ENCODE peak calls at places on chromosomes 13 and 19, in five cellular contexts. One of them, this sample, is unnamed.

GRCh38 chr19:13684021-13684420 is 80.3 kb upstream of the MRI1 start:
- DNase-seq in CD4-positive, alpha-beta T cell: no peak
- DNase-seq in dorsolateral prefrontal cortex: no peak
- DNase-seq in A549: no peak
- DNase-seq in tibial nerve: no peak
- DNase-seq in this sample: no peak

GRCh38 chr13:106372199-106373160 is 163.0 kb downstream of the EFNB2 start:
- DNase-seq in dorsolateral prefrontal cortex: no peak
- DNase-seq in CD4-positive, alpha-beta T cell: no peak
- DNase-seq in tibial nerve: no peak
- DNase-seq in A549: no peak
- DNase-seq in this sample: no peak

GRCh38 chr13:73107970-73108369 is 49.2 kb downstream of the KLF5 start:
- DNase-seq in A549: no peak
- DNase-seq in tibial nerve: no peak
- DNase-seq in CD4-positive, alpha-beta T cell: no peak
- DNase-seq in dorsolateral prefrontal cortex: no peak
- DNase-seq in this sample: no peak

GRCh38 chr19:38932425-38933179 is 1.9 kb downstream of the MRPS12 start:
- DNase-seq in A549: peak
- DNase-seq in CD4-positive, alpha-beta T cell: no peak
- DNase-seq in tibial nerve: no peak
- DNase-seq in dorsolateral prefrontal cortex: no peak
- DNase-seq in this sample: peak

GRCh38 chr19:39398297-39398864 is 7.2 kb downstream of the MED29 start:
- DNase-seq in dorsolateral prefrontal cortex: no peak
- DNase-seq in tibial nerve: peak
- DNase-seq in A549: peak
- DNase-seq in CD4-positive, alpha-beta T cell: no peak
- DNase-seq in this sample: peak

GRCh38 chr13:91381371-91381770 is 17.1 kb upstream of the GPC5 start:
- DNase-seq in tibial nerve: no peak
- DNase-seq in dorsolateral prefrontal cortex: peak
- DNase-seq in CD4-positive, alpha-beta T cell: no peak
- DNase-seq in A549: peak
- DNase-seq in this sample: no peak

GRCh38 chr19:41106177-41106576 is 8.1 kb upstream of the CYP2F1 start:
- DNase-seq in dorsolateral prefrontal cortex: no peak
- DNase-seq in tibial nerve: no peak
- DNase-seq in A549: no peak
- DNase-seq in CD4-positive, alpha-beta T cell: no peak
- DNase-seq in this sample: no peak

GRCh38 chr13:36766295-36766694 is 52.7 kb upstream of the RFXAP start:
- DNase-seq in CD4-positive, alpha-beta T cell: no peak
- DNase-seq in A549: peak
- DNase-seq in dorsolateral prefrontal cortex: no peak
- DNase-seq in tibial nerve: no peak
- DNase-seq in this sample: no peak

GRCh38 chr19:13005253-13005652 is 10.0 kb downstream of the NFIX start:
- DNase-seq in tibial nerve: no peak
- DNase-seq in A549: no peak
- DNase-seq in CD4-positive, alpha-beta T cell: no peak
- DNase-seq in dorsolateral prefrontal cortex: no peak
- DNase-seq in this sample: no peak

GRCh38 chr19:56821675-56822074 is 18.9 kb downstream of the PEG3 start:
- DNase-seq in tibial nerve: no peak
- DNase-seq in A549: no peak
- DNase-seq in CD4-positive, alpha-beta T cell: no peak
- DNase-seq in dorsolateral prefrontal cortex: no peak
- DNase-seq in this sample: no peak

GRCh38 chr19:56823956-56824355 is 16.6 kb downstream of the PEG3 start:
- DNase-seq in tibial nerve: no peak
- DNase-seq in CD4-positive, alpha-beta T cell: no peak
- DNase-seq in A549: no peak
- DNase-seq in dorsolateral prefrontal cortex: no peak
- DNase-seq in this sample: no peak

GRCh38 chr19:56823417-56823816 is 17.1 kb downstream of the PEG3 start:
- DNase-seq in tibial nerve: no peak
- DNase-seq in CD4-positive, alpha-beta T cell: no peak
- DNase-seq in dorsolateral prefrontal cortex: no peak
- DNase-seq in A549: no peak
- DNase-seq in this sample: no peak

GRCh38 chr19:56822755-56823154 is 17.8 kb downstream of the PEG3 start:
- DNase-seq in tibial nerve: no peak
- DNase-seq in dorsolateral prefrontal cortex: no peak
- DNase-seq in CD4-positive, alpha-beta T cell: no peak
- DNase-seq in A549: no peak
- DNase-seq in this sample: no peak

DNA sequence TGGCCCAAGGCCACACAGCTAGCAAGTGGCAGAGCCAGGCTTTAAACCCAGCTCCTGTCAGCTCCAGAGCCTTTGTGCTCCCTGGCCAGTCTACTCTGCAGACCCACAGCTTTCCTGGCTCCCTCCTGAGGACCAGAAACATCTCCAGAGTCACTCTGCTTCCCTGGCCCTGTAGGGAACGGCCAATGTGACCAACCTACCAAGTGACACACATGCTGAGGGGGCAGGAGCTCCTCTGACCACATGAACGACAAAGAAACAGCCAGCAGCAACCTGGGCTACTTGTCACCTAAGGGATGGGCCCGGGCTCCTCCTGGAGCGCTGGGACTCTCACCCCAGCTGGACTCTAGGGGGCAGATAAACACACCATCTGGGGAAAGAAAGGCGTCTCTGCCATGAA is 19.3 kb downstream of the PEG3 start:
- DNase-seq in tibial nerve: no peak
- DNase-seq in A549: no peak
- DNase-seq in CD4-positive, alpha-beta T cell: no peak
- DNase-seq in dorsolateral prefrontal cortex: no peak
- DNase-seq in this sample: no peak
- TF ChIP-seq CTCF in tibial nerve: no peak
- TF ChIP-seq CTCF in A549: no peak
- TF ChIP-seq CTCF in CD4-positive, alpha-beta T cell: no peak
- TF ChIP-seq CTCF in dorsolateral prefrontal cortex: no peak
- TF ChIP-seq CTCF in this sample: no peak

GRCh38 chr19:57434386-57435061 is 601 bp upstream of the ZNF749 start:
- DNase-seq in tibial nerve: no peak
- DNase-seq in A549: no peak
- DNase-seq in dorsolateral prefrontal cortex: no peak
- DNase-seq in CD4-positive, alpha-beta T cell: no peak
- DNase-seq in this sample: no peak
- H3K27ac ChIP-seq in tibial nerve: no peak
- H3K27ac ChIP-seq in A549: peak
- H3K27ac ChIP-seq in dorsolateral prefrontal cortex: peak
- H3K27ac ChIP-seq in CD4-positive, alpha-beta T cell: no peak
- H3K27ac ChIP-seq in this sample: no peak

GRCh38 chr13:76921516-76921915 is 26.8 kb upstream of the ACOD1 start:
- DNase-seq in A549: no peak
- DNase-seq in tibial nerve: no peak
- DNase-seq in CD4-positive, alpha-beta T cell: no peak
- DNase-seq in dorsolateral prefrontal cortex: no peak
- DNase-seq in this sample: no peak
- TF ChIP-seq CTCF in A549: no peak
- TF ChIP-seq CTCF in tibial nerve: no peak
- TF ChIP-seq CTCF in CD4-positive, alpha-beta T cell: no peak
- TF ChIP-seq CTCF in dorsolateral prefrontal cortex: no peak
- TF ChIP-seq CTCF in this sample: no peak

GRCh38 chr13:111421216-111421615 is 100.8 kb downstream of the TEX29 start:
- DNase-seq in A549: no peak
- DNase-seq in dorsolateral prefrontal cortex: no peak
- DNase-seq in CD4-positive, alpha-beta T cell: no peak
- DNase-seq in tibial nerve: no peak
- DNase-seq in this sample: no peak
- H3K27ac ChIP-seq in A549: no peak
- H3K27ac ChIP-seq in dorsolateral prefrontal cortex: no peak
- H3K27ac ChIP-seq in CD4-positive, alpha-beta T cell: no peak
- H3K27ac ChIP-seq in tibial nerve: no peak
- H3K27ac ChIP-seq in this sample: no peak